ENCODE peak calls at places on chromosome X, in eight cellular contexts. P is uterus, E is hepatocyte, Z is left ventricle myocardium inferior, C is neural progenitor cell, N is GM12878, R is SK-N-SH, X is prostate gland. H is an unnamed sample.

GRCh38 chrX:13270360-13270759 is 49.5 kb downstream of the ATXN3L start:
- DNase-seq in P (no peak), E (no peak), Z (no peak), C (no peak), N (no peak), R (no peak), X (no peak), H (no peak)

GRCh38 chrX:69229436-69229835 is 64.2 kb upstream of the PJA1 start:
- DNase-seq in P (peak; percentile 37), E (no peak), Z (no peak), C (no peak), N (no peak), R (no peak), X (no peak), H (peak; percentile 9)

GRCh38 chrX:150119323-150119722 is 181.0 kb upstream of the EOLA2 start:
- DNase-seq in P (no peak), E (no peak), Z (no peak), C (no peak), N (no peak), R (no peak), X (no peak), H (no peak)

GRCh38 chrX:13721371-13721770 is 13.0 kb downstream of the TRAPPC2 start:
- DNase-seq in P (no peak), E (no peak), Z (no peak), C (no peak), N (no peak), R (no peak), X (no peak), H (no peak)

GRCh38 chrX:39460491-39460890 is 637.3 kb downstream of the BCOR start:
- DNase-seq in P (no peak), E (no peak), Z (no peak), C (no peak), N (no peak), R (no peak), X (no peak), H (no peak)

GRCh38 chrX:19005909-19006308 is 22.0 kb upstream of the PHKA2 start:
- DNase-seq in P (no peak), E (no peak), Z (no peak), C (no peak), N (no peak), R (peak; percentile 14), X (no peak), H (no peak)

GRCh38 chrX:41837270-41837944 is 85.9 kb downstream of the CASK start:
- DNase-seq in P (no peak), E (no peak), Z (no peak), C (no peak), N (no peak), R (no peak), X (no peak), H (no peak)

GRCh38 chrX:116204947-116205346 is 34.4 kb downstream of the AGTR2 start:
- DNase-seq in P (no peak), E (peak; percentile 17), Z (no peak), C (peak; percentile 35), N (no peak), R (peak; percentile 5), X (peak; percentile 3), H (no peak)

GRCh38 chrX:11129546-11129945 is 18.4 kb downstream of the HCCS start:
- DNase-seq in P (no peak), E (no peak), Z (no peak), C (peak; percentile 39), N (no peak), R (no peak), X (no peak), H (no peak)

GRCh38 chrX:130285069-130285620 is 16.4 kb upstream of the ZNF280C start:
- DNase-seq in P (no peak), E (no peak), Z (no peak), C (no peak), N (no peak), R (peak; percentile 15), X (no peak), H (no peak)

GRCh38 chrX:154761977-154762528 is 611 bp upstream of the DKC1 start:
- DNase-seq in P (no peak), E (no peak), Z (no peak), C (no peak), N (no peak), R (peak; percentile 48), X (peak; percentile 19), H (no peak)

GRCh38 chrX:37350034-37350365 is 836 bp downstream of the PRRG1 start:
- DNase-seq in P (no peak), E (peak; percentile 48), Z (no peak), C (no peak), N (no peak), R (peak; percentile 1), X (no peak), H (no peak)

GRCh38 chrX:39950035-39950688 is 147.6 kb downstream of the BCOR start:
- DNase-seq in P (no peak), E (no peak), Z (no peak), C (no peak), N (no peak), R (no peak), X (no peak), H (no peak)

DNA sequence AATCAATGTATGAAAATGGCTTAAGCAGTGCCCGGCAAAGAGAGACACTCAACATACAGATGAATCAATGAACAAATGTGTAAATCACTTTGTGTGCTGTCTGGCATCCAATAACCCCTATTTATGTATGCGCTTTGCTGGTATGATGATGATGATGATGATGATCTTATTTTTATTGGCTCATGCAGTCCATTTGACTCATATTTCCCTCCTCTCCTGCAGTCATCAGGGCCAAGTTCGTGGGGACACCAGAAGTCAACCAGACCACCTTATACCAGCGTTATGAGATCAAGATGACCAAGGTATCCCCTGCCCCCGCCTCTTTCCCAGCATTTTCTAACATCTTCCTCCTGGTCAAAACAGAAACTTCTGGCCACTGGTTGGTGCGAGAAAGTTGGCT is 2.5 kb downstream of the TIMP1 start:
- DNase-seq in P (no peak), E (no peak), Z (no peak), C (no peak), N (no peak), R (no peak), X (no peak), H (no peak)
- H3K4me3 ChIP-seq in P (no peak overlapping the region), E (no peak overlapping the region), Z (peak overlapping the region; percentile 1), C (no peak overlapping the region), N (no peak overlapping the region), R (no peak overlapping the region), X (no peak overlapping the region), H (no peak overlapping the region)

DNA sequence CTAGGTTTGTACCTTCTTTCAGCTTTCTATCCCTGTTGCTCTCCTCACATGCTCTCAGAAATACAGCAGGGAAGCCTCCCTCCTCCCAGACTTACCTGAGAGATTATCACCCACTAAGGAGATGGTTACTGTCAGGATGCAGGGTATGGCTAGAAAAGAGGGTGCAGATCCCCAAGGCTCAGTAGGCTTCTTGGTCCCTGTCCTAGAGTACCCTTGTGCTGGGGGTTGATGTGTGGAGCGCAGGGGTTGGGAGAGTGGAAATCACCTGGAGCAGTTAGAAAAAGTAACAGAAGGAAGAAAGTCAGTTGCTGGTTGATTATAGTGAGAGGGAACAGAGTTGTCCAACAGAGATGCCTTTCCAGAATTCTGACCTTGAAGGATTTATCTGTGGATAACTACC is 80.2 kb downstream of the CNGA2 start:
- DNase-seq in P (no peak), E (no peak), Z (no peak), C (no peak), N (no peak), R (no peak), X (no peak), H (no peak)
- H3K27me3 ChIP-seq in P (no peaks in the 10 kb centered on the region), E (no peaks in the 10 kb centered on the region), Z (no peaks in the 10 kb centered on the region), C (no peaks in the 10 kb centered on the region), N (no peaks in the 10 kb centered on the region), R (peaks cover 24% of the 10 kb centered on the region), X (no peaks in the 10 kb centered on the region), H (no peaks in the 10 kb centered on the region)

DNA sequence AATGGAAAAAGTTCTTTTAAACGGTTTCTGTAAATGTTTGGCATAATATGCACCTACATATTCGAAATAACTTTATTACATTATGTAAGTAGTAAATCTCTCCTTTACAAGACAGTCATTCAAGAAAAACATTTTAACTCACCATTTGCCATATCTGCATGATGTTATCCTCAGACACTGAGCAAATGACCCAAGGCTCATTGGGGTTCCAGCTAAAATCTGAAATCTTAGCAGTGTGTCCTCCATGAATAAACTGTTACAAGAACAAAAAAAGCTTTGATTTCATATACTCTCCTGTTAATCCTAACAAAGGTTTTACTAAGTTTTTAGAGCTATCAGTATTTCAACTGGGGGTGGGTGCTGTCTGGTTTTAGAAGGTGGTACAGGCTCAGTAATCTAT is 24.5 kb downstream of the RBBP7 start:
- DNase-seq in P (no peak), E (no peak), Z (no peak), C (no peak), N (no peak), R (no peak), X (no peak), H (no peak)
- H3K36me3 ChIP-seq in P (no peaks in the 10 kb centered on the region), E (no peaks in the 10 kb centered on the region), Z (peaks cover 36% of the 10 kb centered on the region), C (peaks cover 44% of the 10 kb centered on the region), N (peaks cover 22% of the 10 kb centered on the region), R (peaks cover 68% of the 10 kb centered on the region), X (no peaks in the 10 kb centered on the region), H (no peaks in the 10 kb centered on the region)

GRCh38 chrX:105543271-105543670 is 279.1 kb upstream of the NRK start:
- DNase-seq in P (no peak), E (no peak), Z (no peak), C (no peak), N (no peak), R (no peak), X (no peak), H (no peak)
- H3K4me3 ChIP-seq in P (no peak overlapping the region), E (no peak overlapping the region), Z (no peak overlapping the region), C (no peak overlapping the region), N (no peak overlapping the region), R (no peak overlapping the region), X (no peak overlapping the region), H (no peak overlapping the region)

DNA sequence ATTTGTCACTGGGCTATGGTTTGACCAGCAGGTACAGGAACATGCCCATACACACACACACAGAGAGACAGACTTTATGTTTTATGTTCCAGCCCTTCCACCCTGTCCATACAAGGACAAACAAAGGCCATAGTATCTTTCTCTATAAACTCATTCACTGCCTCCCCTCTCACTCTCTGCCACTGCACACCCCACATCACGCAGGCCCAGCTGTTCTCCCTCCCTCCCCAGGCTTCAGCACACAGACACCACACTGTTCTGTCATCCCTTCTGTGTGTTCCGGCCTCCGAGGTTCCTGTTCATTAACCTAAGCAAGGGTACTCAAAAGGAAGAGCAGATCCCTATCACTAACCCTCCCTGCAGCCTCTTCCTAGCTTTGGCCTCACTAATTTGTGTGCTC is 17.8 kb downstream of the LAS1L start:
- DNase-seq in P (no peak), E (no peak), Z (no peak), C (no peak), N (no peak), R (no peak), X (no peak), H (no peak)
- H3K27me3 ChIP-seq in P (no peaks in the 10 kb centered on the region), E (no peaks in the 10 kb centered on the region), Z (no peaks in the 10 kb centered on the region), C (no peaks in the 10 kb centered on the region), N (no peaks in the 10 kb centered on the region), R (no peaks in the 10 kb centered on the region), X (no peaks in the 10 kb centered on the region), H (no peaks in the 10 kb centered on the region)

H was measured in kidney epithelial cell.